ENCODE peak calls at places on chromosomes 3 and 15, in six cellular contexts. O, R, H, L, A and G are unnamed samples.

GRCh38 chr15:101148881-101149664 is 102.8 kb downstream of the CHSY1 start:
- DNase-seq in O (no peak), R (no peak), H (no peak), L (no peak), A (no peak), G (no peak)

GRCh38 chr3:13011369-13012227 is 61.6 kb downstream of the IQSEC1 start:
- DNase-seq in O (no peak), R (peak; percentile 85), H (no peak), L (peak; percentile 69), A (peak; percentile 75), G (peak; percentile 96)

GRCh38 chr15:50114381-50114780 is 4.7 kb downstream of the ATP8B4 start:
- DNase-seq in O (no peak), R (no peak), H (no peak), L (no peak), A (no peak), G (no peak)

GRCh38 chr15:100338971-100339444 is 2.8 kb downstream of the ADAMTS17 start:
- DNase-seq in O (no peak), R (peak; percentile 66), H (peak; percentile 69), L (peak; percentile 77), A (peak; percentile 24), G (no peak)

GRCh38 chr3:126515066-126515706 is 2.4 kb downstream of the UROC1 start:
- DNase-seq in O (no peak), R (no peak), H (no peak), L (peak; percentile 52), A (no peak), G (no peak)

GRCh38 chr15:82197734-82198594 is 64.6 kb downstream of the EFL1 start:
- DNase-seq in O (peak; percentile 51), R (peak; percentile 64), H (peak; percentile 83), L (peak; percentile 66), A (peak; percentile 63), G (peak; percentile 58)

GRCh38 chr3:151305081-151305777 is 11.4 kb downstream of the GPR87 start:
- DNase-seq in O (no peak), R (no peak), H (peak; percentile 98), L (peak; percentile 27), A (peak; percentile 40), G (peak; percentile 9)

GRCh38 chr3:10772230-10773161 is 43.5 kb upstream of the SLC6A11 start:
- DNase-seq in O (no peak), R (no peak), H (peak; percentile 13), L (peak; percentile 85), A (no peak), G (no peak)

GRCh38 chr15:49645937-49646336 is 25.1 kb downstream of the DTWD1 start:
- DNase-seq in O (no peak), R (no peak), H (peak; percentile 84), L (no peak), A (no peak), G (no peak)

GRCh38 chr3:9012521-9012920 is 49.2 kb upstream of the RAD18 start:
- DNase-seq in O (no peak), R (no peak), H (peak; percentile 20), L (no peak), A (no peak), G (no peak)

GRCh38 chr3:4501422-4501821 is 8.3 kb downstream of the ITPR1 start:
- DNase-seq in O (no peak), R (no peak), H (no peak), L (no peak), A (no peak), G (no peak)